ENCODE peak calls at places on chromosomes 3 and 15, in seven cellular contexts. One of them, this sample, is unnamed.
A peak's percentile ranks its signal among the peaks of the same experiment; 100 is the strongest.

GRCh38 chr15:81038975-81039607 is 38.4 kb downstream of the TLNRD1 start:
- DNase-seq in NCI-H2081: no peak
- DNase-seq in A172: no peak
- DNase-seq in psoas muscle: no peak
- DNase-seq in ELR: no peak
- DNase-seq in GM12865: peak; percentile 34
- DNase-seq in T-helper 1 cell: peak; percentile 39
- DNase-seq in this sample: no peak

GRCh38 chr15:65873271-65873670 is 4.0 kb downstream of the RAB11A start:
- DNase-seq in NCI-H2081: no peak
- DNase-seq in A172: no peak
- DNase-seq in psoas muscle: no peak
- DNase-seq in ELR: no peak
- DNase-seq in GM12865: no peak
- DNase-seq in T-helper 1 cell: no peak
- DNase-seq in this sample: no peak

GRCh38 chr3:69776926-69777581 is 37.8 kb downstream of the MITF start:
- DNase-seq in NCI-H2081: no peak
- DNase-seq in A172: no peak
- DNase-seq in psoas muscle: no peak
- DNase-seq in ELR: peak; percentile 24
- DNase-seq in GM12865: no peak
- DNase-seq in T-helper 1 cell: no peak
- DNase-seq in this sample: no peak

GRCh38 chr3:122284486-122284885 is 40.6 kb upstream of the CSTA start:
- DNase-seq in NCI-H2081: no peak
- DNase-seq in A172: no peak
- DNase-seq in psoas muscle: no peak
- DNase-seq in ELR: no peak
- DNase-seq in GM12865: no peak
- DNase-seq in T-helper 1 cell: no peak
- DNase-seq in this sample: no peak

GRCh38 chr3:157176108-157176507 is 16.2 kb upstream of the CCNL1 start:
- DNase-seq in NCI-H2081: no peak
- DNase-seq in A172: peak; percentile 18
- DNase-seq in psoas muscle: no peak
- DNase-seq in ELR: no peak
- DNase-seq in GM12865: no peak
- DNase-seq in T-helper 1 cell: no peak
- DNase-seq in this sample: peak; percentile 28

GRCh38 chr3:153138267-153139210 is 23.5 kb upstream of the RAP2B start:
- DNase-seq in NCI-H2081: no peak
- DNase-seq in A172: peak; percentile 98
- DNase-seq in psoas muscle: peak; percentile 25
- DNase-seq in ELR: peak; percentile 97
- DNase-seq in GM12865: peak; percentile 86
- DNase-seq in T-helper 1 cell: peak; percentile 87
- DNase-seq in this sample: peak; percentile 40

GRCh38 chr15:44550256-44550655 is 13.3 kb downstream of the EIF3J start:
- DNase-seq in NCI-H2081: no peak
- DNase-seq in A172: peak; percentile 21
- DNase-seq in psoas muscle: no peak
- DNase-seq in ELR: peak; percentile 75
- DNase-seq in GM12865: no peak
- DNase-seq in T-helper 1 cell: peak; percentile 28
- DNase-seq in this sample: no peak

GRCh38 chr3:52730681-52731080 is 24.8 kb downstream of the SPCS1 start:
- DNase-seq in NCI-H2081: no peak
- DNase-seq in A172: no peak
- DNase-seq in psoas muscle: no peak
- DNase-seq in ELR: no peak
- DNase-seq in GM12865: peak; percentile 59
- DNase-seq in T-helper 1 cell: no peak
- DNase-seq in this sample: no peak

GRCh38 chr3:197956626-197956988 is 3.4 kb upstream of the LMLN start:
- DNase-seq in NCI-H2081: no peak
- DNase-seq in A172: no peak
- DNase-seq in psoas muscle: no peak
- DNase-seq in ELR: peak; percentile 25
- DNase-seq in GM12865: no peak
- DNase-seq in T-helper 1 cell: no peak
- DNase-seq in this sample: no peak

GRCh38 chr3:171849632-171850323 is 6.6 kb downstream of the TMEM212 start:
- DNase-seq in NCI-H2081: no peak
- DNase-seq in A172: no peak
- DNase-seq in psoas muscle: no peak
- DNase-seq in ELR: no peak
- DNase-seq in GM12865: no peak
- DNase-seq in T-helper 1 cell: no peak
- DNase-seq in this sample: no peak

GRCh38 chr3:183799471-183799870 is 25.9 kb downstream of the MAP6D1 start:
- DNase-seq in NCI-H2081: no peak
- DNase-seq in A172: no peak
- DNase-seq in psoas muscle: no peak
- DNase-seq in ELR: no peak
- DNase-seq in GM12865: no peak
- DNase-seq in T-helper 1 cell: no peak
- DNase-seq in this sample: no peak

GRCh38 chr15:59307164-59307535 is 65.5 kb downstream of the MYO1E start:
- DNase-seq in NCI-H2081: no peak
- DNase-seq in A172: no peak
- DNase-seq in psoas muscle: no peak
- DNase-seq in ELR: no peak
- DNase-seq in GM12865: no peak
- DNase-seq in T-helper 1 cell: no peak
- DNase-seq in this sample: no peak

GRCh38 chr3:12578742-12579141 is 21.9 kb downstream of the MKRN2 start:
- DNase-seq in NCI-H2081: no peak
- DNase-seq in A172: no peak
- DNase-seq in psoas muscle: no peak
- DNase-seq in ELR: peak; percentile 24
- DNase-seq in GM12865: no peak
- DNase-seq in T-helper 1 cell: no peak
- DNase-seq in this sample: no peak

GRCh38 chr3:71809321-71809720 is 24.4 kb upstream of the PROK2 start:
- DNase-seq in NCI-H2081: no peak
- DNase-seq in A172: no peak
- DNase-seq in psoas muscle: no peak
- DNase-seq in ELR: no peak
- DNase-seq in GM12865: no peak
- DNase-seq in T-helper 1 cell: no peak
- DNase-seq in this sample: no peak

GRCh38 chr3:168414149-168414548 is 318.4 kb upstream of the GOLIM4 start:
- DNase-seq in NCI-H2081: no peak
- DNase-seq in A172: no peak
- DNase-seq in psoas muscle: no peak
- DNase-seq in ELR: no peak
- DNase-seq in GM12865: peak; percentile 29
- DNase-seq in T-helper 1 cell: no peak
- DNase-seq in this sample: no peak

GRCh38 chr3:141878812-141879211 is 2.4 kb downstream of the ATP1B3 start:
- DNase-seq in NCI-H2081: no peak
- DNase-seq in A172: no peak
- DNase-seq in psoas muscle: no peak
- DNase-seq in ELR: peak; percentile 43
- DNase-seq in GM12865: no peak
- DNase-seq in T-helper 1 cell: no peak
- DNase-seq in this sample: no peak

GRCh38 chr3:32334675-32335074 is 57.0 kb upstream of the CMTM7 start:
- DNase-seq in NCI-H2081: no peak
- DNase-seq in A172: no peak
- DNase-seq in psoas muscle: no peak
- DNase-seq in ELR: peak; percentile 22
- DNase-seq in GM12865: peak; percentile 40
- DNase-seq in T-helper 1 cell: peak; percentile 73
- DNase-seq in this sample: peak; percentile 50

This sample was measured in GM13977.